ENCODE peak calls at places on chromosomes 7 and 10, in eight cellular contexts. I, B, L, G, X, P, U and Z are unnamed samples.

GRCh38 chr7:83648464-83649241 is at the start of gene SEMA3E:
- DNase-seq in I (no peak), B (peak; percentile 15), L (no peak), G (no peak), X (peak; percentile 90), P (peak; percentile 56), U (peak; percentile 52), Z (peak; percentile 38)

GRCh38 chr7:17131060-17131345 is 167.4 kb upstream of the AHR start:
- DNase-seq in I (no peak), B (no peak), L (no peak), G (no peak), X (no peak), P (no peak), U (no peak), Z (no peak)

GRCh38 chr7:30473393-30473775 is 5.2 kb downstream of the NOD1 start:
- DNase-seq in I (no peak), B (no peak), L (no peak), G (no peak), X (peak; percentile 43), P (no peak), U (no peak), Z (no peak)

GRCh38 chr7:135995751-135996150 is 18.6 kb upstream of the MTPN start:
- DNase-seq in I (no peak), B (no peak), L (no peak), G (no peak), X (no peak), P (peak; percentile 41), U (peak; percentile 40), Z (no peak)

GRCh38 chr10:78852856-78853255 is 215.9 kb upstream of the ZMIZ1 start:
- DNase-seq in I (no peak), B (peak; percentile 18), L (no peak), G (no peak), X (peak; percentile 88), P (no peak), U (peak; percentile 75), Z (no peak)

GRCh38 chr10:43816351-43817321 is 168.0 kb upstream of the ZNF32 start:
- DNase-seq in I (no peak), B (no peak), L (peak; percentile 84), G (no peak), X (peak; percentile 35), P (peak; percentile 83), U (peak; percentile 50), Z (no peak)

GRCh38 chr7:477626-478220 is 41.9 kb downstream of the PDGFA start:
- DNase-seq in I (peak; percentile 57), B (no peak), L (peak; percentile 25), G (peak; percentile 6), X (no peak), P (no peak), U (peak; percentile 57), Z (no peak)

GRCh38 chr10:65531545-65531944 is 1394.3 kb upstream of the LRRTM3 start:
- DNase-seq in I (no peak), B (no peak), L (no peak), G (no peak), X (no peak), P (no peak), U (no peak), Z (no peak)

GRCh38 chr10:51369903-51370302 is 295.6 kb downstream of the PRKG1 start:
- DNase-seq in I (no peak), B (no peak), L (no peak), G (no peak), X (no peak), P (peak; percentile 64), U (peak; percentile 97), Z (no peak)

GRCh38 chr7:46432666-46433065 is 511.6 kb upstream of the IGFBP3 start:
- DNase-seq in I (no peak), B (no peak), L (no peak), G (no peak), X (no peak), P (peak; percentile 88), U (peak; percentile 88), Z (peak; percentile 91)

GRCh38 chr7:87218941-87219544 is 489 bp downstream of the TMEM243 start:
- DNase-seq in I (peak; percentile 94), B (no peak), L (peak; percentile 52), G (peak; percentile 55), X (peak; percentile 89), P (peak; percentile 74), U (peak; percentile 57), Z (peak; percentile 51)

GRCh38 chr10:131435232-131435631 is 123.7 kb upstream of the TCERG1L start:
- DNase-seq in I (no peak), B (no peak), L (no peak), G (no peak), X (no peak), P (no peak), U (no peak), Z (no peak)
- H3K9me3 ChIP-seq in I (no peaks in the 10 kb centered on the region), B (no peaks in the 10 kb centered on the region), L (no peaks in the 10 kb centered on the region), G (no peaks in the 10 kb centered on the region), X (no peaks in the 10 kb centered on the region), P (no peaks in the 10 kb centered on the region), U (no peaks in the 10 kb centered on the region), Z (peaks cover 22% of the 10 kb centered on the region)

GRCh38 chr7:158343526-158343925 is 244.1 kb downstream of the PTPRN2 start:
- DNase-seq in I (no peak), B (no peak), L (no peak), G (no peak), X (peak; percentile 21), P (no peak), U (no peak), Z (no peak)
- H3K9me3 ChIP-seq in I (no peaks in the 10 kb centered on the region), B (no peaks in the 10 kb centered on the region), L (no peaks in the 10 kb centered on the region), G (no peaks in the 10 kb centered on the region), X (peaks cover 76% of the 10 kb centered on the region), P (no peaks in the 10 kb centered on the region), U (peaks cover 4% of the 10 kb centered on the region), Z (peaks cover 27% of the 10 kb centered on the region)

GRCh38 chr10:107496594-107496993 is 332.1 kb upstream of the SORCS1 start:
- DNase-seq in I (no peak), B (no peak), L (no peak), G (no peak), X (no peak), P (no peak), U (no peak), Z (no peak)
- H3K9me3 ChIP-seq in I (no peaks in the 10 kb centered on the region), B (peaks cover 34% of the 10 kb centered on the region), L (no peaks in the 10 kb centered on the region), G (no peaks in the 10 kb centered on the region), X (no peaks in the 10 kb centered on the region), P (no peaks in the 10 kb centered on the region), U (no peaks in the 10 kb centered on the region), Z (no peaks in the 10 kb centered on the region)

GRCh38 chr10:5157501-5157900 is 27.4 kb downstream of the AKR1C8 start:
- DNase-seq in I (no peak), B (no peak), L (no peak), G (no peak), X (no peak), P (no peak), U (no peak), Z (no peak)
- H3K9me3 ChIP-seq in I (peaks cover 6% of the 10 kb centered on the region), B (no peaks in the 10 kb centered on the region), L (no peaks in the 10 kb centered on the region), G (peaks cover 24% of the 10 kb centered on the region), X (peaks cover 11% of the 10 kb centered on the region), P (no peaks in the 10 kb centered on the region), U (no peaks in the 10 kb centered on the region), Z (no peaks in the 10 kb centered on the region)

GRCh38 chr7:56213574-56213973 is 97.4 kb upstream of the NUPR2 start:
- DNase-seq in I (no peak), B (no peak), L (no peak), G (no peak), X (no peak), P (no peak), U (no peak), Z (no peak)
- H3K9me3 ChIP-seq in I (no peaks in the 10 kb centered on the region), B (peaks cover 12% of the 10 kb centered on the region), L (no peaks in the 10 kb centered on the region), G (peaks cover 33% of the 10 kb centered on the region), X (peaks cover 82% of the 10 kb centered on the region), P (peaks cover 9% of the 10 kb centered on the region), U (peaks cover 4% of the 10 kb centered on the region), Z (peaks cover 20% of the 10 kb centered on the region)

GRCh38 chr7:134089446-134089845 is 37.7 kb upstream of the LRGUK start:
- DNase-seq in I (no peak), B (no peak), L (no peak), G (no peak), X (no peak), P (no peak), U (peak; percentile 7), Z (no peak)
- H3K9me3 ChIP-seq in I (peaks cover 12% of the 10 kb centered on the region), B (peaks cover 9% of the 10 kb centered on the region), L (no peaks in the 10 kb centered on the region), G (peaks cover 44% of the 10 kb centered on the region), X (peaks cover 81% of the 10 kb centered on the region), P (peaks cover 25% of the 10 kb centered on the region), U (peaks cover 27% of the 10 kb centered on the region), Z (peaks cover 11% of the 10 kb centered on the region)

GRCh38 chr10:1241322-1241890 is 185.2 kb downstream of the WDR37 start:
- DNase-seq in I (no peak), B (no peak), L (no peak), G (no peak), X (no peak), P (no peak), U (no peak), Z (no peak)

GRCh38 chr10:1241973-1242935 is 186.1 kb downstream of the WDR37 start:
- DNase-seq in I (no peak), B (no peak), L (no peak), G (no peak), X (no peak), P (no peak), U (no peak), Z (no peak)

GRCh38 chr10:1243486-1244182 is 187.4 kb downstream of the WDR37 start:
- DNase-seq in I (no peak), B (no peak), L (no peak), G (no peak), X (peak; percentile 89), P (no peak), U (no peak), Z (no peak)

GRCh38 chr10:1244493-1244892 is 188.3 kb downstream of the WDR37 start:
- DNase-seq in I (no peak), B (no peak), L (no peak), G (no peak), X (peak; percentile 41), P (no peak), U (no peak), Z (no peak)

GRCh38 chr10:1242975-1243374 is 186.8 kb downstream of the WDR37 start:
- DNase-seq in I (no peak), B (no peak), L (no peak), G (no peak), X (no peak), P (no peak), U (no peak), Z (no peak)
- H3K9me3 ChIP-seq in I (no peaks in the 10 kb centered on the region), B (no peaks in the 10 kb centered on the region), L (no peaks in the 10 kb centered on the region), G (no peaks in the 10 kb centered on the region), X (no peaks in the 10 kb centered on the region), P (no peaks in the 10 kb centered on the region), U (no peaks in the 10 kb centered on the region), Z (peaks cover 30% of the 10 kb centered on the region)

GRCh38 chr7:18250133-18250532 is 222.5 kb upstream of the PRPS1L1 start:
- DNase-seq in I (no peak), B (no peak), L (no peak), G (no peak), X (no peak), P (no peak), U (no peak), Z (no peak)
- H3K9me3 ChIP-seq in I (peaks cover 25% of the 10 kb centered on the region), B (no peaks in the 10 kb centered on the region), L (no peaks in the 10 kb centered on the region), G (peaks cover 67% of the 10 kb centered on the region), X (peaks cover 33% of the 10 kb centered on the region), P (peaks cover 84% of the 10 kb centered on the region), U (no peaks in the 10 kb centered on the region), Z (peaks cover 6% of the 10 kb centered on the region)